ENCODE peak calls at places on chromosomes 2 and 18, in four cellular contexts. Y is endothelial cell of umbilical vein, O is GM23338, N is Panc1. J is an unnamed sample.

GRCh38 chr2:231514951-231515297 is 15.3 kb downstream of the NMUR1 start:
- DNase-seq in Y (no peak), O (no peak), N (no peak), J (no peak)

GRCh38 chr18:24704921-24705620 is 244.6 kb downstream of the HRH4 start:
- DNase-seq in Y (no peak), O (no peak), N (no peak), J (no peak)

GRCh38 chr18:10378688-10379465 is 75.6 kb upstream of the APCDD1 start:
- DNase-seq in Y (peak), O (no peak), N (no peak), J (no peak)

GRCh38 chr2:70367722-70368323 is 66.0 kb upstream of the FAM136A start:
- DNase-seq in Y (no peak), O (peak), N (no peak), J (no peak)

GRCh38 chr2:211928186-211928585 is 610.4 kb downstream of the ERBB4 start:
- DNase-seq in Y (no peak), O (no peak), N (no peak), J (no peak)

GRCh38 chr2:232866104-232866503 is 4.0 kb upstream of the SNORC start:
- DNase-seq in Y (no peak), O (no peak), N (no peak), J (no peak)

GRCh38 chr18:35510071-35511010 is 12.6 kb upstream of the INO80C start:
- DNase-seq in Y (no peak), O (no peak), N (no peak), J (no peak)

GRCh38 chr2:168120310-168120709 is 127.1 kb downstream of the STK39 start:
- DNase-seq in Y (no peak), O (no peak), N (no peak), J (no peak)

GRCh38 chr2:224802407-224802806 is 86.2 kb upstream of the CCDC195 start:
- DNase-seq in Y (peak), O (no peak), N (no peak), J (no peak)

GRCh38 chr2:1593371-1594205 is 150.7 kb downstream of the PXDN start:
- DNase-seq in Y (no peak), O (no peak), N (peak), J (no peak)

GRCh38 chr2:76737607-76738006 is 784.6 kb downstream of the LRRTM4 start:
- DNase-seq in Y (no peak), O (no peak), N (no peak), J (no peak)

GRCh38 chr2:75047189-75047812 is 88.9 kb downstream of the POLE4 start:
- DNase-seq in Y (no peak), O (no peak), N (no peak), J (no peak)

GRCh38 chr2:151197184-151198070 is 64.2 kb downstream of the RBM43 start:
- DNase-seq in Y (no peak), O (no peak), N (no peak), J (no peak)

GRCh38 chr2:112152476-112153178 is 14.4 kb downstream of the FBLN7 start:
- DNase-seq in Y (no peak), O (no peak), N (no peak), J (no peak)

GRCh38 chr2:220463876-220464275 is 836.4 kb downstream of the SLC4A3 start:
- DNase-seq in Y (no peak), O (no peak), N (no peak), J (no peak)

GRCh38 chr2:220455389-220455788 is 828.0 kb downstream of the SLC4A3 start:
- DNase-seq in Y (no peak), O (no peak), N (no peak), J (no peak)

GRCh38 chr2:220465700-220466099 is 838.3 kb downstream of the SLC4A3 start:
- DNase-seq in Y (no peak), O (no peak), N (no peak), J (no peak)

GRCh38 chr2:220458051-220458450 is 830.6 kb downstream of the SLC4A3 start:
- DNase-seq in Y (no peak), O (no peak), N (no peak), J (no peak)

DNA sequence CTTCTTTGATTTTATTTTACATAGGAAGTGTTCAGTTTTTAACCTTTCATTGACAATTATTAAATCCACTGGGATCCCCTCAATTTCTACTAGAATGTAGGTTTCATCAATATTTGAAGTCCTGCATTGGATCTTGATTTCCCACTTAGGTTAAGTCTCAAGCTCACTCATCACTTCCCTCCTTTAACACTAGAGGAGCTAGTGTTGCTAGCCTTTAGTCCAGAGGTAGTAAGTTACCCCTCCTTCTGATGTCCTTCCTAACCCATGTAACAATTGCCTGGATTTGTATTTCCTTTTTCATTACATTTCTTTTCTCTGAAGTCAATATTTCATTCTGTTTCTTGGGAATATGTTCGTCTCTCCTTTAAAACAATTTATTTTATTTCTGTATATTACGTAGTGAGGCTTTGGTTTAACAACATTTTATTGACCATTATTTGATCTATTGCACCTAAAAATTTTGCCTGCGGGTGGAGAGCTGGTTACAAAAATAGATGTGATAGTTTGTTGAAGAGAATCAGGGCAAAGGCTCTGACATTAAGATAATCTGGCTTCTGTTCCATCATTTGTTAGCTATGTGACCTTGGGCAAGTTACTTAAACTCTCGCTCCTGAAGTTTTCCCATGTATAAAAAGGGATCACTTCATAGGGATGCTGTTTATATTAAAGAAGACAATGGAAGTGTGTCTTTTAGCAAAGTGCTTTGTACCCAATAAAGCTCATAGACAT is 833.0 kb downstream of the SLC4A3 start:
- DNase-seq in Y (no peak), O (peak), N (no peak), J (no peak)
- TF ChIP-seq CTCF in Y (no peak), O (peak), N (no peak), J (no peak)

DNA sequence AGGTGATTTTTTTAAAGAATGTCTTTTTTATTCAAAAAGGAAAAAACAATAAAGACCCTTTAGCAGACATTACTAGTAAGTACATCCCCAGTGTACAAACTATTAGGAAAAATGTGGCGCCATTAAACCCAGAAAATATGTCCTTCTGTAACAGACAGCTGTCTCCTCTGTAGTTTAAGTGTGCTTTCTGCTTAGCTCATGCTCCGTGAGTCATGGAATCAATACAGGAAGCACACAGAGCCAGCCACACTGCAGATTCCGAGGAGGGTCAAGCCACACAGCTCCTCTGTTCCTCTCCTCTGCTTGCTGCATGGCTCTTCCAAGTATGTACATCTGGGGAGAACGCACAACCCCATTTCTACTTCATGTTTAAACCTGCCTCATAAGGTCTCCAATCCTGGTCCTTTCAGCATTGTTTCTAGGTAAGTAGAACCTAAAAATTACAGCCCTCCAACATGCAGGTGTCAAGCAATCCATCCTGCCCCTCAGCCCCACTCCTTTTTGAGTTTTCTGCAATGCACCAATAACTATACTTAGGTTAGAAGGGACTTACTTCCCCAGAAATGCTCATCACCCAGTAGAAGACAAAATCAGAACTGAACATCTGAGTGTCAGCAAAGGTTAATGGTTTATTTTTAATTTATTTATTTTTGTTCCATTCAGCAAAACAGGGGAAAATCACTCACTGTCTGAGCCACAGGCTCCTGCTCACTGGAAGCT is 37.5 kb downstream of the ACVR1 start:
- DNase-seq in Y (peak), O (peak), N (no peak), J (peak)
- TF ChIP-seq POLR2AphosphoS5 in Y (peak), O (no peak), N (no peak), J (no peak)

GRCh38 chr2:124034265-124034664 is 9.2 kb downstream of the CNTNAP5 start:
- DNase-seq in Y (no peak), O (no peak), N (no peak), J (no peak)
- H3K27ac ChIP-seq in Y (no peak), O (no peak), N (no peak), J (no peak)

GRCh38 chr2:85018049-85018447 is 47.1 kb downstream of the KCMF1 start:
- DNase-seq in Y (no peak), O (no peak), N (no peak), J (no peak)
- TF ChIP-seq CTCF in Y (no peak), O (no peak), N (no peak), J (no peak)

GRCh38 chr2:160352492-160352891 is 141.1 kb downstream of the RBMS1 start:
- DNase-seq in Y (no peak), O (no peak), N (no peak), J (no peak)
- TF ChIP-seq POLR2AphosphoS5 in Y (no peak), O (no peak), N (no peak), J (no peak)

DNA sequence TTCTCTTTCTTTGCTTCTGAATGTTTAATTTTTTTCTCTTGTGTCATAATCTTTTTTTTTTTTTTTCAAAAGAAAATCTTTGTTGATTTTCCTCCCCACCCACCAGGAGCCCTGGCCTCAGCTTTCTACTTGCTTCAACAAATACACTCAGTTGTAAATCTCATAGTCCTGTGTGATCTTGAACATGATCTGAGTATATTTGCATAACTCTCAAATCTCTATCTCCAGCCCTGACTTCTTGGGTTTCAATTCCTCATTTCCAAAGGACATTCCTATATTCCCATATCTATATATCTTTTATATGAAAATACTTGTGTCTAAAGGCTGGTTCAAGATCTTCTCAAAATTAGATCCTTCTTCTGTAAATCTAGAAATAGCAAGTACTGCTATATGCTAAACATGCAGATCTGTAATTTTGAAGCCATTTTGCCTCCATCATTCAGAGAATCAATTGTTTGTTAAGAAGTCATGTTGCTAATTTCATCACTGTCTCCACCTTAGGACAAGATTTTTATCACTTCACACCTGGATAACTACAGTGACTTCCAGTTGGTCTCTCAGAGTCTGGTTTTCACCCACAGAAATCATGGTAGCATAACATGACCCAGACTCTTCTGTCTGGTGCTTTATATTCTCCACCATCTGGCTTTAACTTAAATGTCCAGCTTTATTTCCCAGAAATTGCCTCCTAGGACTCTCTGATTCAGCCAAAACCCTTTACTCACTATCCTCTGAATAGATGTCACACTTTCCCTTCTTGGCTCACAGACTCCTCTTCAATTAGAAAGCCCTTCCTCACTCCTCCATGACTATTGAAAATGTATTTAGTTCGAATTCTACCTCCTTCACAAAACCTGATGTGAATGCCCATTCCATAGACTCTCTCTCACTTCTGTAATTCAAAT is 98.1 kb downstream of the ZEB2 start:
- DNase-seq in Y (no peak), O (no peak), N (no peak), J (no peak)
- H3K27ac ChIP-seq in Y (no peak), O (no peak), N (no peak), J (no peak)

DNA sequence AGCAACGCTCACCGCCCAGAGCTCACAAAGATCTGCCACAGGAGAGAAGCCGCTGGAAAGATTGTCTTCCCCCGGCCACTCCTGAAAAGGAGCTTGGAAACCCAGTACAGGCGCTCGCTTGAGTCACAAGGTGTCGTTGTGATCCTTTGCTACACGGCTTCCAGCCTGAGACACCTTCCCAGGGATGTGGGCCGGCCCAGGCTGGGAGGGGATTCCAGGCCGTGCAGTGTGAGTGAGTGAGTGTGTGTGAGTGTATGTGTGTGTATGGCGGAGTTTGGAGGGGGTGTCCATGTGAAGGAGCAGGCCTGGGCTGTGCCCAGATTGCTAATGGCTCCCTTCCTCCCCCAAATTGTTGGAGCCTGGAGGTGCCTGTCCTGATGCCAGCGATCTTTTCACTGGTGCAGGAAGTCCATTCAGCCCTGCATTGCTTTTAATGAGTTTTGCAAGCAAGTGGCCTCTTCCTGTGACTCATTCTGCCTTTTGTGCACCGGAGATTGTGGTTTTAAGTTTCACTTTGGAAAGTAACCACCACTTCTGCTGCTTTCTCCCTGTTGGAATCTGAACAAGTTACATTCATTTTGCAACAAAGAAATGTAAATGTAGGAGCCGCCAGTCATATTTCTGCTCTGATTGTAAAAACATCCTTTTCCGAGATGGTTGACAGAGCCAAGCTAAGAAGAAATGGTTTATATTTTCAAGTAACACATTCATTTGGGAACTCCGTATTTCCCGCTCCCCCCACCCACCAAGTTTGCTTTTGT is 83.7 kb downstream of the LPIN1 start:
- DNase-seq in Y (peak), O (peak), N (peak), J (peak)
- TF ChIP-seq CTCF in Y (peak), O (peak), N (peak), J (no peak)

GRCh38 chr2:201768918-201769317 is 11.8 kb downstream of the ALS2 start:
- DNase-seq in Y (no peak), O (no peak), N (no peak), J (no peak)
- TF ChIP-seq POLR2AphosphoS5 in Y (no peak), O (no peak), N (no peak), J (no peak)